ENCODE peak calls at places on chromosomes 1 and 21, in ten cellular contexts. One of them, this sample, is unnamed.

GRCh38 chr1:109399326-109399957 is 1.7 kb upstream of the SORT1 start:
- DNase-seq in lower leg skin: no peak
- DNase-seq in neuronal stem cell: peak; percentile 76
- DNase-seq in IMR-90: peak; percentile 59
- DNase-seq in kidney: no peak
- DNase-seq in GDM1: peak; percentile 7
- DNase-seq in NCI-H460: peak; percentile 54
- DNase-seq in GM13977: peak; percentile 54
- DNase-seq in stimulated activated effector memory CD8-positive, alpha-beta T cell treated with anti-CD3 and anti-CD28 coated beads, Interleukin-12 subunit alpha, Interleukin-12 subunit beta, amount 100 ng/mL, for 72 hours: no peak
- DNase-seq in midbrain: peak; percentile 88
- DNase-seq in this sample: peak; percentile 50

GRCh38 chr21:44083631-44084291 is 23.4 kb upstream of the PWP2 start:
- DNase-seq in lower leg skin: no peak
- DNase-seq in neuronal stem cell: no peak
- DNase-seq in IMR-90: no peak
- DNase-seq in kidney: peak; percentile 78
- DNase-seq in GDM1: no peak
- DNase-seq in NCI-H460: no peak
- DNase-seq in GM13977: no peak
- DNase-seq in stimulated activated effector memory CD8-positive, alpha-beta T cell treated with anti-CD3 and anti-CD28 coated beads, Interleukin-12 subunit alpha, Interleukin-12 subunit beta, amount 100 ng/mL, for 72 hours: no peak
- DNase-seq in midbrain: no peak
- DNase-seq in this sample: no peak

GRCh38 chr1:179151908-179152682 is 70.2 kb downstream of the TOR3A start:
- DNase-seq in lower leg skin: no peak
- DNase-seq in neuronal stem cell: no peak
- DNase-seq in IMR-90: no peak
- DNase-seq in kidney: no peak
- DNase-seq in GDM1: no peak
- DNase-seq in NCI-H460: no peak
- DNase-seq in GM13977: no peak
- DNase-seq in stimulated activated effector memory CD8-positive, alpha-beta T cell treated with anti-CD3 and anti-CD28 coated beads, Interleukin-12 subunit alpha, Interleukin-12 subunit beta, amount 100 ng/mL, for 72 hours: no peak
- DNase-seq in midbrain: no peak
- DNase-seq in this sample: no peak

GRCh38 chr1:36912365-36912840 is 121.9 kb downstream of the GRIK3 start:
- DNase-seq in lower leg skin: no peak
- DNase-seq in neuronal stem cell: no peak
- DNase-seq in IMR-90: no peak
- DNase-seq in kidney: no peak
- DNase-seq in GDM1: no peak
- DNase-seq in NCI-H460: no peak
- DNase-seq in GM13977: no peak
- DNase-seq in stimulated activated effector memory CD8-positive, alpha-beta T cell treated with anti-CD3 and anti-CD28 coated beads, Interleukin-12 subunit alpha, Interleukin-12 subunit beta, amount 100 ng/mL, for 72 hours: no peak
- DNase-seq in midbrain: no peak
- DNase-seq in this sample: no peak

GRCh38 chr1:200364831-200365230 is 45.0 kb downstream of the ZNF281 start:
- DNase-seq in lower leg skin: no peak
- DNase-seq in neuronal stem cell: no peak
- DNase-seq in IMR-90: peak; percentile 61
- DNase-seq in kidney: no peak
- DNase-seq in GDM1: no peak
- DNase-seq in NCI-H460: no peak
- DNase-seq in GM13977: no peak
- DNase-seq in stimulated activated effector memory CD8-positive, alpha-beta T cell treated with anti-CD3 and anti-CD28 coated beads, Interleukin-12 subunit alpha, Interleukin-12 subunit beta, amount 100 ng/mL, for 72 hours: no peak
- DNase-seq in midbrain: no peak
- DNase-seq in this sample: no peak

GRCh38 chr1:58430355-58431335 is 115.9 kb downstream of the OMA1 start:
- DNase-seq in lower leg skin: no peak
- DNase-seq in neuronal stem cell: no peak
- DNase-seq in IMR-90: no peak
- DNase-seq in kidney: no peak
- DNase-seq in GDM1: no peak
- DNase-seq in NCI-H460: no peak
- DNase-seq in GM13977: no peak
- DNase-seq in stimulated activated effector memory CD8-positive, alpha-beta T cell treated with anti-CD3 and anti-CD28 coated beads, Interleukin-12 subunit alpha, Interleukin-12 subunit beta, amount 100 ng/mL, for 72 hours: no peak
- DNase-seq in midbrain: no peak
- DNase-seq in this sample: no peak

GRCh38 chr1:247357781-247358211 is 26.1 kb upstream of the ZNF496 start:
- DNase-seq in lower leg skin: peak; percentile 21
- DNase-seq in neuronal stem cell: no peak
- DNase-seq in IMR-90: peak; percentile 94
- DNase-seq in kidney: no peak
- DNase-seq in GDM1: no peak
- DNase-seq in NCI-H460: no peak
- DNase-seq in GM13977: no peak
- DNase-seq in stimulated activated effector memory CD8-positive, alpha-beta T cell treated with anti-CD3 and anti-CD28 coated beads, Interleukin-12 subunit alpha, Interleukin-12 subunit beta, amount 100 ng/mL, for 72 hours: no peak
- DNase-seq in midbrain: no peak
- DNase-seq in this sample: no peak

GRCh38 chr1:98176414-98176813 is 255.6 kb upstream of the DPYD start:
- DNase-seq in lower leg skin: no peak
- DNase-seq in neuronal stem cell: no peak
- DNase-seq in IMR-90: no peak
- DNase-seq in kidney: no peak
- DNase-seq in GDM1: no peak
- DNase-seq in NCI-H460: no peak
- DNase-seq in GM13977: no peak
- DNase-seq in stimulated activated effector memory CD8-positive, alpha-beta T cell treated with anti-CD3 and anti-CD28 coated beads, Interleukin-12 subunit alpha, Interleukin-12 subunit beta, amount 100 ng/mL, for 72 hours: no peak
- DNase-seq in midbrain: no peak
- DNase-seq in this sample: no peak

GRCh38 chr1:246281639-246282038 is 225.4 kb downstream of the SMYD3 start:
- DNase-seq in lower leg skin: no peak
- DNase-seq in neuronal stem cell: no peak
- DNase-seq in IMR-90: no peak
- DNase-seq in kidney: no peak
- DNase-seq in GDM1: no peak
- DNase-seq in NCI-H460: no peak
- DNase-seq in GM13977: no peak
- DNase-seq in stimulated activated effector memory CD8-positive, alpha-beta T cell treated with anti-CD3 and anti-CD28 coated beads, Interleukin-12 subunit alpha, Interleukin-12 subunit beta, amount 100 ng/mL, for 72 hours: no peak
- DNase-seq in midbrain: no peak
- DNase-seq in this sample: peak; percentile 8

GRCh38 chr1:233909195-233909594 is 4.7 kb downstream of the SLC35F3 start:
- DNase-seq in lower leg skin: no peak
- DNase-seq in neuronal stem cell: no peak
- DNase-seq in IMR-90: no peak
- DNase-seq in kidney: no peak
- DNase-seq in GDM1: no peak
- DNase-seq in NCI-H460: no peak
- DNase-seq in GM13977: no peak
- DNase-seq in stimulated activated effector memory CD8-positive, alpha-beta T cell treated with anti-CD3 and anti-CD28 coated beads, Interleukin-12 subunit alpha, Interleukin-12 subunit beta, amount 100 ng/mL, for 72 hours: no peak
- DNase-seq in midbrain: no peak
- DNase-seq in this sample: peak; percentile 98

GRCh38 chr1:209590405-209590804 is 6.9 kb downstream of the CAMK1G start:
- DNase-seq in lower leg skin: no peak
- DNase-seq in neuronal stem cell: no peak
- DNase-seq in IMR-90: no peak
- DNase-seq in kidney: no peak
- DNase-seq in GDM1: no peak
- DNase-seq in NCI-H460: peak; percentile 25
- DNase-seq in GM13977: no peak
- DNase-seq in stimulated activated effector memory CD8-positive, alpha-beta T cell treated with anti-CD3 and anti-CD28 coated beads, Interleukin-12 subunit alpha, Interleukin-12 subunit beta, amount 100 ng/mL, for 72 hours: no peak
- DNase-seq in midbrain: peak; percentile 22
- DNase-seq in this sample: no peak

GRCh38 chr1:167090289-167090942 is at the start of gene GPA33:
- DNase-seq in lower leg skin: no peak
- DNase-seq in neuronal stem cell: no peak
- DNase-seq in IMR-90: no peak
- DNase-seq in kidney: no peak
- DNase-seq in GDM1: peak; percentile 53
- DNase-seq in NCI-H460: no peak
- DNase-seq in GM13977: peak; percentile 33
- DNase-seq in stimulated activated effector memory CD8-positive, alpha-beta T cell treated with anti-CD3 and anti-CD28 coated beads, Interleukin-12 subunit alpha, Interleukin-12 subunit beta, amount 100 ng/mL, for 72 hours: no peak
- DNase-seq in midbrain: no peak
- DNase-seq in this sample: no peak

GRCh38 chr1:47449702-47450552 is 12.1 kb downstream of the FOXD2 start:
- DNase-seq in lower leg skin: no peak
- DNase-seq in neuronal stem cell: no peak
- DNase-seq in IMR-90: no peak
- DNase-seq in kidney: no peak
- DNase-seq in GDM1: no peak
- DNase-seq in NCI-H460: no peak
- DNase-seq in GM13977: no peak
- DNase-seq in stimulated activated effector memory CD8-positive, alpha-beta T cell treated with anti-CD3 and anti-CD28 coated beads, Interleukin-12 subunit alpha, Interleukin-12 subunit beta, amount 100 ng/mL, for 72 hours: no peak
- DNase-seq in midbrain: peak; percentile 8
- DNase-seq in this sample: no peak

GRCh38 chr1:2290595-2291510 is 62.7 kb downstream of the SKI start:
- DNase-seq in lower leg skin: peak; percentile 89
- DNase-seq in neuronal stem cell: no peak
- DNase-seq in IMR-90: peak; percentile 98
- DNase-seq in kidney: peak; percentile 93
- DNase-seq in GDM1: peak; percentile 93
- DNase-seq in NCI-H460: no peak
- DNase-seq in GM13977: peak; percentile 70
- DNase-seq in stimulated activated effector memory CD8-positive, alpha-beta T cell treated with anti-CD3 and anti-CD28 coated beads, Interleukin-12 subunit alpha, Interleukin-12 subunit beta, amount 100 ng/mL, for 72 hours: peak; percentile 58
- DNase-seq in midbrain: peak; percentile 78
- DNase-seq in this sample: no peak

GRCh38 chr1:39699419-39699818 is 8.2 kb upstream of the HPCAL4 start:
- DNase-seq in lower leg skin: no peak
- DNase-seq in neuronal stem cell: no peak
- DNase-seq in IMR-90: no peak
- DNase-seq in kidney: no peak
- DNase-seq in GDM1: no peak
- DNase-seq in NCI-H460: no peak
- DNase-seq in GM13977: no peak
- DNase-seq in stimulated activated effector memory CD8-positive, alpha-beta T cell treated with anti-CD3 and anti-CD28 coated beads, Interleukin-12 subunit alpha, Interleukin-12 subunit beta, amount 100 ng/mL, for 72 hours: no peak
- DNase-seq in midbrain: no peak
- DNase-seq in this sample: no peak

GRCh38 chr1:229229721-229230135 is 41.2 kb upstream of the RAB4A start:
- DNase-seq in lower leg skin: peak; percentile 89
- DNase-seq in neuronal stem cell: no peak
- DNase-seq in IMR-90: no peak
- DNase-seq in kidney: no peak
- DNase-seq in GDM1: no peak
- DNase-seq in NCI-H460: no peak
- DNase-seq in GM13977: no peak
- DNase-seq in stimulated activated effector memory CD8-positive, alpha-beta T cell treated with anti-CD3 and anti-CD28 coated beads, Interleukin-12 subunit alpha, Interleukin-12 subunit beta, amount 100 ng/mL, for 72 hours: no peak
- DNase-seq in midbrain: peak; percentile 95
- DNase-seq in this sample: no peak

GRCh38 chr1:228721407-228721806 is 13.9 kb upstream of the RHOU start:
- DNase-seq in lower leg skin: no peak
- DNase-seq in neuronal stem cell: no peak
- DNase-seq in IMR-90: no peak
- DNase-seq in kidney: no peak
- DNase-seq in GDM1: no peak
- DNase-seq in NCI-H460: no peak
- DNase-seq in GM13977: no peak
- DNase-seq in stimulated activated effector memory CD8-positive, alpha-beta T cell treated with anti-CD3 and anti-CD28 coated beads, Interleukin-12 subunit alpha, Interleukin-12 subunit beta, amount 100 ng/mL, for 72 hours: no peak
- DNase-seq in midbrain: no peak
- DNase-seq in this sample: no peak

GRCh38 chr1:223706077-223706988 is 6.0 kb upstream of the CAPN2 start:
- DNase-seq in lower leg skin: peak; percentile 71
- DNase-seq in neuronal stem cell: no peak
- DNase-seq in IMR-90: peak; percentile 96
- DNase-seq in kidney: peak; percentile 41
- DNase-seq in GDM1: no peak
- DNase-seq in NCI-H460: no peak
- DNase-seq in GM13977: no peak
- DNase-seq in stimulated activated effector memory CD8-positive, alpha-beta T cell treated with anti-CD3 and anti-CD28 coated beads, Interleukin-12 subunit alpha, Interleukin-12 subunit beta, amount 100 ng/mL, for 72 hours: no peak
- DNase-seq in midbrain: no peak
- DNase-seq in this sample: no peak

GRCh38 chr1:54965624-54966340 is 14.6 kb upstream of the TMEM61 start:
- DNase-seq in lower leg skin: peak; percentile 78
- DNase-seq in neuronal stem cell: no peak
- DNase-seq in IMR-90: peak; percentile 45
- DNase-seq in kidney: no peak
- DNase-seq in GDM1: no peak
- DNase-seq in NCI-H460: no peak
- DNase-seq in GM13977: no peak
- DNase-seq in stimulated activated effector memory CD8-positive, alpha-beta T cell treated with anti-CD3 and anti-CD28 coated beads, Interleukin-12 subunit alpha, Interleukin-12 subunit beta, amount 100 ng/mL, for 72 hours: no peak
- DNase-seq in midbrain: no peak
- DNase-seq in this sample: no peak

GRCh38 chr21:38669186-38669585 is 136.5 kb upstream of the ETS2 start:
- DNase-seq in lower leg skin: no peak
- DNase-seq in neuronal stem cell: no peak
- DNase-seq in IMR-90: peak; percentile 30
- DNase-seq in kidney: no peak
- DNase-seq in GDM1: no peak
- DNase-seq in NCI-H460: peak; percentile 3
- DNase-seq in GM13977: no peak
- DNase-seq in stimulated activated effector memory CD8-positive, alpha-beta T cell treated with anti-CD3 and anti-CD28 coated beads, Interleukin-12 subunit alpha, Interleukin-12 subunit beta, amount 100 ng/mL, for 72 hours: no peak
- DNase-seq in midbrain: no peak
- DNase-seq in this sample: no peak

GRCh38 chr1:218587890-218588289 is 242.8 kb downstream of the TGFB2 start:
- DNase-seq in lower leg skin: no peak
- DNase-seq in neuronal stem cell: no peak
- DNase-seq in IMR-90: no peak
- DNase-seq in kidney: no peak
- DNase-seq in GDM1: no peak
- DNase-seq in NCI-H460: no peak
- DNase-seq in GM13977: no peak
- DNase-seq in stimulated activated effector memory CD8-positive, alpha-beta T cell treated with anti-CD3 and anti-CD28 coated beads, Interleukin-12 subunit alpha, Interleukin-12 subunit beta, amount 100 ng/mL, for 72 hours: no peak
- DNase-seq in midbrain: no peak
- DNase-seq in this sample: no peak

GRCh38 chr1:49102752-49103151 is 326.1 kb upstream of the BEND5 start:
- DNase-seq in lower leg skin: no peak
- DNase-seq in neuronal stem cell: no peak
- DNase-seq in IMR-90: no peak
- DNase-seq in kidney: no peak
- DNase-seq in GDM1: no peak
- DNase-seq in NCI-H460: no peak
- DNase-seq in GM13977: no peak
- DNase-seq in stimulated activated effector memory CD8-positive, alpha-beta T cell treated with anti-CD3 and anti-CD28 coated beads, Interleukin-12 subunit alpha, Interleukin-12 subunit beta, amount 100 ng/mL, for 72 hours: no peak
- DNase-seq in midbrain: no peak
- DNase-seq in this sample: no peak

GRCh38 chr1:66769512-66770229 is 17.4 kb downstream of the DYNLT5 start:
- DNase-seq in lower leg skin: no peak
- DNase-seq in neuronal stem cell: no peak
- DNase-seq in IMR-90: no peak
- DNase-seq in kidney: no peak
- DNase-seq in GDM1: no peak
- DNase-seq in NCI-H460: no peak
- DNase-seq in GM13977: no peak
- DNase-seq in stimulated activated effector memory CD8-positive, alpha-beta T cell treated with anti-CD3 and anti-CD28 coated beads, Interleukin-12 subunit alpha, Interleukin-12 subunit beta, amount 100 ng/mL, for 72 hours: no peak
- DNase-seq in midbrain: no peak
- DNase-seq in this sample: no peak

GRCh38 chr21:45938453-45938755 is 43.2 kb upstream of the COL6A1 start:
- DNase-seq in lower leg skin: no peak
- DNase-seq in neuronal stem cell: no peak
- DNase-seq in IMR-90: no peak
- DNase-seq in kidney: no peak
- DNase-seq in GDM1: no peak
- DNase-seq in NCI-H460: no peak
- DNase-seq in GM13977: no peak
- DNase-seq in stimulated activated effector memory CD8-positive, alpha-beta T cell treated with anti-CD3 and anti-CD28 coated beads, Interleukin-12 subunit alpha, Interleukin-12 subunit beta, amount 100 ng/mL, for 72 hours: no peak
- DNase-seq in midbrain: no peak
- DNase-seq in this sample: no peak

GRCh38 chr1:8903908-8904650 is 25.6 kb upstream of the ENO1 start:
- DNase-seq in lower leg skin: peak; percentile 73
- DNase-seq in neuronal stem cell: no peak
- DNase-seq in IMR-90: peak; percentile 96
- DNase-seq in kidney: peak; percentile 79
- DNase-seq in GDM1: no peak
- DNase-seq in NCI-H460: peak; percentile 73
- DNase-seq in GM13977: no peak
- DNase-seq in stimulated activated effector memory CD8-positive, alpha-beta T cell treated with anti-CD3 and anti-CD28 coated beads, Interleukin-12 subunit alpha, Interleukin-12 subunit beta, amount 100 ng/mL, for 72 hours: no peak
- DNase-seq in midbrain: no peak
- DNase-seq in this sample: peak; percentile 73

GRCh38 chr1:247294282-247294681 is 37.4 kb downstream of the ZNF496 start:
- DNase-seq in lower leg skin: no peak
- DNase-seq in neuronal stem cell: no peak
- DNase-seq in IMR-90: peak; percentile 94
- DNase-seq in kidney: no peak
- DNase-seq in GDM1: no peak
- DNase-seq in NCI-H460: no peak
- DNase-seq in GM13977: no peak
- DNase-seq in stimulated activated effector memory CD8-positive, alpha-beta T cell treated with anti-CD3 and anti-CD28 coated beads, Interleukin-12 subunit alpha, Interleukin-12 subunit beta, amount 100 ng/mL, for 72 hours: no peak
- DNase-seq in midbrain: no peak
- DNase-seq in this sample: no peak

GRCh38 chr1:201137579-201138310 is 10.8 kb upstream of the ASCL5 start:
- DNase-seq in lower leg skin: peak; percentile 36
- DNase-seq in neuronal stem cell: no peak
- DNase-seq in IMR-90: peak; percentile 97
- DNase-seq in kidney: peak; percentile 83
- DNase-seq in GDM1: no peak
- DNase-seq in NCI-H460: no peak
- DNase-seq in GM13977: no peak
- DNase-seq in stimulated activated effector memory CD8-positive, alpha-beta T cell treated with anti-CD3 and anti-CD28 coated beads, Interleukin-12 subunit alpha, Interleukin-12 subunit beta, amount 100 ng/mL, for 72 hours: no peak
- DNase-seq in midbrain: peak; percentile 46
- DNase-seq in this sample: no peak

This sample was measured in Panc1.